ENCODE peak calls at places on chromosomes 7 and 10, in five cellular contexts. Y is fibroblast of lung, L is transverse colon, Q is body of pancreas, D is foreskin fibroblast. P is an unnamed sample.
A peak's percentile ranks its signal among the peaks of the same experiment; 100 is the strongest.

GRCh38 chr10:116160271-116160670 is 112.7 kb downstream of the GFRA1 start:
- DNase-seq in Y (no peak), L (no peak), Q (no peak), D (no peak), P (no peak)

GRCh38 chr10:54869022-54869421 is 68.0 kb upstream of the PCDH15 start:
- DNase-seq in Y (peak; percentile 37), L (no peak), Q (no peak), D (no peak), P (no peak)

GRCh38 chr7:80749270-80749669 is 110.8 kb downstream of the CD36 start:
- DNase-seq in Y (peak; percentile 92), L (no peak), Q (no peak), D (no peak), P (no peak)

GRCh38 chr10:13732485-13732884 is 145.7 kb downstream of the PRPF18 start:
- DNase-seq in Y (no peak), L (no peak), Q (no peak), D (no peak), P (no peak)

GRCh38 chr7:55415173-55415778 is 50.1 kb downstream of the LANCL2 start:
- DNase-seq in Y (peak; percentile 56), L (peak; percentile 82), Q (peak; percentile 84), D (peak; percentile 53), P (peak; percentile 70)

GRCh38 chr10:71856619-71857018 is 5.6 kb upstream of the PSAP start:
- DNase-seq in Y (no peak), L (no peak), Q (no peak), D (no peak), P (no peak)

GRCh38 chr10:80471009-80471408 is 16.9 kb downstream of the TSPAN14 start:
- DNase-seq in Y (no peak), L (no peak), Q (no peak), D (no peak), P (no peak)

GRCh38 chr7:23852988-23853387 is 143.0 kb downstream of the STK31 start:
- DNase-seq in Y (no peak), L (no peak), Q (no peak), D (no peak), P (no peak)

GRCh38 chr7:112986256-112987031 is 100.2 kb downstream of the GPR85 start:
- DNase-seq in Y (peak; percentile 67), L (no peak), Q (no peak), D (peak; percentile 59), P (no peak)

GRCh38 chr7:151844080-151844827 is 32.7 kb downstream of the PRKAG2 start:
- DNase-seq in Y (peak; percentile 75), L (no peak), Q (no peak), D (peak; percentile 31), P (no peak)

GRCh38 chr7:157279679-157279972 is 57.2 kb upstream of the DNAJB6 start:
- DNase-seq in Y (no peak), L (no peak), Q (no peak), D (no peak), P (no peak)

GRCh38 chr7:28081016-28081415 is 99.6 kb downstream of the JAZF1 start:
- DNase-seq in Y (no peak), L (peak; percentile 24), Q (no peak), D (no peak), P (no peak)

GRCh38 chr7:149719912-149720335 is 53.5 kb downstream of the ZNF467 start:
- DNase-seq in Y (no peak), L (no peak), Q (no peak), D (no peak), P (no peak)

GRCh38 chr7:107982918-107983389 is 20.0 kb downstream of the LAMB1 start:
- DNase-seq in Y (peak; percentile 65), L (no peak), Q (no peak), D (no peak), P (no peak)

GRCh38 chr7:41817386-41817785 is 114.5 kb upstream of the INHBA start:
- DNase-seq in Y (peak; percentile 89), L (no peak), Q (no peak), D (peak; percentile 39), P (no peak)

GRCh38 chr7:130758429-130759056 is 24.5 kb upstream of the KLF14 start:
- DNase-seq in Y (peak; percentile 49), L (no peak), Q (no peak), D (peak; percentile 19), P (no peak)

GRCh38 chr7:36755484-36755883 is 31.2 kb upstream of the AOAH start:
- DNase-seq in Y (no peak), L (no peak), Q (no peak), D (no peak), P (no peak)

GRCh38 chr7:84187813-84188212 is 6.8 kb downstream of the SEMA3A start:
- DNase-seq in Y (peak; percentile 81), L (no peak), Q (no peak), D (no peak), P (no peak)

GRCh38 chr7:12436896-12437535 is 33.4 kb upstream of the VWDE start:
- DNase-seq in Y (peak; percentile 65), L (no peak), Q (peak; percentile 6), D (peak; percentile 73), P (no peak)

GRCh38 chr7:8724080-8724718 is 290.8 kb downstream of the NXPH1 start:
- DNase-seq in Y (no peak), L (peak; percentile 42), Q (peak; percentile 56), D (no peak), P (no peak)

GRCh38 chr10:103636492-103636891 is 143.0 kb downstream of the NEURL1 start:
- DNase-seq in Y (no peak), L (no peak), Q (no peak), D (no peak), P (no peak)

GRCh38 chr7:119197872-119198527 is 973.5 kb downstream of the ANKRD7 start:
- DNase-seq in Y (peak; percentile 48), L (no peak), Q (peak; percentile 65), D (no peak), P (no peak)

GRCh38 chr7:134752006-134752760 is 27.3 kb upstream of the CALD1 start:
- DNase-seq in Y (peak; percentile 74), L (no peak), Q (no peak), D (peak; percentile 45), P (no peak)

GRCh38 chr7:12016439-12016838 is 184.4 kb upstream of the THSD7A start:
- DNase-seq in Y (no peak), L (no peak), Q (no peak), D (no peak), P (no peak)

GRCh38 chr7:98284335-98285036 is 3.0 kb downstream of the BRI3 start:
- DNase-seq in Y (peak; percentile 77), L (peak; percentile 92), Q (peak; percentile 89), D (peak; percentile 91), P (no peak)

GRCh38 chr7:142854505-142855400 is at the start of gene EPHB6:
- DNase-seq in Y (peak; percentile 65), L (peak; percentile 87), Q (peak; percentile 84), D (peak; percentile 40), P (peak; percentile 35)

GRCh38 chr10:6953131-6953834 is 373.2 kb upstream of the PRKCQ start:
- DNase-seq in Y (no peak), L (no peak), Q (peak; percentile 44), D (no peak), P (no peak)

GRCh38 chr7:37346761-37347160 is 101.9 kb downstream of the ELMO1 start:
- DNase-seq in Y (no peak), L (no peak), Q (no peak), D (no peak), P (no peak)

GRCh38 chr7:122886357-122887081 is at the start of gene CADPS2:
- DNase-seq in Y (peak; percentile 86), L (peak; percentile 87), Q (peak; percentile 94), D (peak; percentile 49), P (no peak)
- TF ChIP-seq CTCF in Y (peak; percentile 9), L (peak; percentile 46), Q (peak; percentile 60), D (peak; percentile 9), P (no peak)

GRCh38 chr10:10891437-10891836 is 126.2 kb upstream of the CELF2 start:
- DNase-seq in Y (peak; percentile 82), L (no peak), Q (no peak), D (peak; percentile 87), P (no peak)
- TF ChIP-seq CTCF in Y (no peak), L (no peak), Q (no peak), D (no peak), P (no peak)

GRCh38 chr10:4265964-4266363 is 481.0 kb upstream of the KLF6 start:
- DNase-seq in Y (no peak), L (no peak), Q (no peak), D (no peak), P (no peak)

GRCh38 chr10:4270116-4270515 is 485.1 kb upstream of the KLF6 start:
- DNase-seq in Y (peak; percentile 82), L (no peak), Q (peak; percentile 63), D (peak; percentile 86), P (no peak)

GRCh38 chr10:4266387-4267083 is 481.5 kb upstream of the KLF6 start:
- DNase-seq in Y (peak; percentile 71), L (no peak), Q (peak; percentile 41), D (peak; percentile 62), P (no peak)

GRCh38 chr10:4264466-4264865 is 479.5 kb upstream of the KLF6 start:
- DNase-seq in Y (no peak), L (no peak), Q (no peak), D (no peak), P (no peak)

DNA sequence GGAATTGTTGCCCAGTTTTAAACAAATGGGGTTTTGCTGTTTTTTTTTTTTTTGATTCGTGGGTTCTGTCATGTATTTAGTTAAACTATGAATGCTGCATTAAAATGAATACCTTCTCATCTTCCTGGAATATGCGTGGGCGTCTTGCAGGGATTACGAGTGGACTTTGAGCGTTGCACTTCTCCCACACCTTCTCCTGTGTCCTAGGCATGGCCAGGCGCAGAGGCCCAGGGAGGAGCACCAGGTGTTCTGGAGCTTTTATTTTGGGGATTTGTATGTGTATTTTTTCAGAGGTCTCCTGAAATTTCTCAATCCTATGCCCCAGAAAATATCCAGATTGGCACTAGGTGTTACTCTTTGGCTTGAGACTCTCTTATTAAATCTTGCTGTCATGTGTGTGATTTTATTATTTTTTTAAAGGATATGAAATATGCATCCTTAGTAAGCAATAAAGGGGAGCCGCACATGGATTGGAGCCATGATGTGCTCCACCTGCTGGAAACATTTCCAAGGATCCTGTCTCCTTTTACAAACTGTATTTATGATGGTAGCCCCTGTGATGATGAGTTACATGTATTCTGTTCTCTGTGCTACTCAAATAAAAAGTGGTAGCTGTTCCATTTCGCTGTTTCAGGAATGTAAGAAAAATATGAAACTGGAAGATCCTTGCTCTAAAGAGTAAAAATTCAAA is 482.2 kb upstream of the KLF6 start:
- DNase-seq in Y (no peak), L (peak; percentile 34), Q (no peak), D (no peak), P (no peak)
- TF ChIP-seq CTCF in Y (no peak), L (no peak), Q (peak; percentile 10), D (no peak), P (no peak)

GRCh38 chr7:76330673-76331072 is 28.1 kb downstream of the YWHAG start:
- DNase-seq in Y (no peak), L (no peak), Q (no peak), D (no peak), P (no peak)
- TF ChIP-seq CTCF in Y (no peak), L (no peak), Q (no peak), D (no peak), P (no peak)

DNA sequence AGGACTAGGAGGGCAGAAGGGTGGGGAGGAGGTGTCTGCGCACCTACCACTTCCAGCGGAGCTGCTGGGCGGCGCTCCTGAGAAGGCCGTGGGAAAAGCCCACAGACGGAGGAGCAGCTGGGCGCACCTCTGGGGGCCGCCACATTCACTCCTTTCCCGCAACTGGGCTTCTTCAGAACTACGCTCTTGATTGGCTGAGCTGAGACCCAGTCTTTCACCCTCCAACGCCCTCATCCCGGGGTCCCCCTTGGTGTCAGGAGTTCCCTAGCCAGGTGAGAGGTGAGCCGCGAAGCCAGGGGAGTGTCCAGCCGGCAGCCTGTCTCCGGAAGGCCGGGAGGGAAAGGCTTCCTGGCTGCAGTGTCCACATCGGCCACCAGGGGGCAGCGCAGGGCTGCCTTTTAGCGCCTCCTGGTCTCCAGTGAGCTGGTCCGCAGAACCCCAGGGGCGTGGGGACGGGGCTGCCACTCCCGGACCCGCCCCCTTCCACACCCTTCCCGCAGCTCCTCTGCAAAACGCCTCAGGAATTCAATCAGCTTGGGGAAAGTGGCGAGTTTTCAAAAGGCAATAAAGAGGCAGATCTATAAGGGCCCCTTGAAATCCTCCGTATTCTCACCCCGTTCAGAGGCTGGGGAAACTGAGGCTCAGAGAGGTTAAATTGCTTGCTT is 98.8 kb downstream of the CHST15 start:
- DNase-seq in Y (peak; percentile 87), L (peak; percentile 90), Q (peak; percentile 86), D (peak; percentile 86), P (peak; percentile 79)
- TF ChIP-seq CTCF in Y (peak; percentile 91), L (peak; percentile 99), Q (peak; percentile 97), D (peak; percentile 94), P (peak; percentile 99)

P was measured in natural killer cell.